ENCODE peak calls at places on chromosome 17, in five cellular contexts. S is A549, R is gastrocnemius medialis, C is esophagus squamous epithelium, B is body of pancreas. Q is an unnamed sample.

GRCh38 chr17:58263773-58264172 is 17.0 kb downstream of the MPO start:
- DNase-seq in C (no peak), B (no peak), S (no peak), R (no peak), Q (no peak)

GRCh38 chr17:83057793-83058477 is 21.5 kb upstream of the METRNL start:
- DNase-seq in S (no peak), B (no peak), R (peak; percentile 79), C (no peak), Q (no peak)

GRCh38 chr17:44779211-44780025 is 20.6 kb downstream of the ADAM11 start:
- DNase-seq in C (no peak), R (peak; percentile 51), S (peak; percentile 83), B (peak; percentile 77), Q (no peak)

GRCh38 chr17:50167371-50167770 is 1.6 kb downstream of the SGCA start:
- DNase-seq in R (no peak), C (no peak), B (no peak), S (no peak), Q (no peak)

GRCh38 chr17:20304961-20305360 is 162.4 kb downstream of the LGALS9B start:
- DNase-seq in C (no peak), R (no peak), S (no peak), B (no peak), Q (no peak)

GRCh38 chr17:12282056-12282455 is 261.4 kb downstream of the MAP2K4 start:
- DNase-seq in B (no peak), S (peak; percentile 64), R (no peak), C (no peak), Q (no peak)

GRCh38 chr17:78299052-78299451 is 60.8 kb downstream of the SOCS3 start:
- DNase-seq in B (no peak), S (no peak), R (no peak), C (no peak), Q (no peak)

GRCh38 chr17:58414596-58414997 is 2.7 kb downstream of the RNF43 start:
- DNase-seq in B (peak; percentile 30), C (no peak), R (no peak), S (no peak), Q (no peak)

GRCh38 chr17:59972778-59973177 is 8.2 kb upstream of the RNFT1 start:
- DNase-seq in B (no peak), S (no peak), C (no peak), R (no peak), Q (no peak)

GRCh38 chr17:7466644-7467341 is 12.6 kb downstream of the ZBTB4 start:
- DNase-seq in B (peak; percentile 69), S (no peak), C (no peak), R (peak; percentile 74), Q (no peak)

GRCh38 chr17:17472333-17472920 is 4.4 kb upstream of the MED9 start:
- DNase-seq in B (no peak), C (no peak), R (no peak), S (no peak), Q (no peak)

GRCh38 chr17:49755681-49756283 is 8.1 kb downstream of the FAM117A start:
- DNase-seq in S (no peak), C (no peak), R (no peak), B (no peak), Q (no peak)

GRCh38 chr17:78779848-78780247 is 2.2 kb downstream of the CYTH1 start:
- DNase-seq in B (peak; percentile 43), S (no peak), R (no peak), C (no peak), Q (no peak)

GRCh38 chr17:33725675-33726271 is 432.7 kb upstream of the ASIC2 start:
- DNase-seq in S (peak; percentile 43), B (peak; percentile 42), C (no peak), R (no peak), Q (no peak)

GRCh38 chr17:60107526-60108257 is 29.0 kb upstream of the HEATR6 start:
- DNase-seq in S (peak; percentile 55), B (no peak), C (no peak), R (no peak), Q (no peak)

GRCh38 chr17:66469088-66469442 is 166.7 kb downstream of the PRKCA start:
- DNase-seq in C (no peak), S (no peak), R (no peak), B (no peak), Q (no peak)

GRCh38 chr17:77489239-77489897 is 348.6 kb downstream of the SEC14L1 start:
- DNase-seq in S (no peak), R (no peak), C (no peak), B (no peak), Q (peak; percentile 58)

GRCh38 chr17:29559640-29560039 is 7.2 kb downstream of the ABHD15 start:
- DNase-seq in R (no peak), B (no peak), S (no peak), C (no peak), Q (peak; percentile 44)

GRCh38 chr17:79220201-79220714 is 145.6 kb downstream of the ENGASE start:
- DNase-seq in R (no peak), B (no peak), S (no peak), C (no peak), Q (no peak)

GRCh38 chr17:78356163-78356713 is 3.6 kb downstream of the SOCS3 start:
- DNase-seq in R (peak; percentile 63), S (peak; percentile 87), B (peak; percentile 64), C (no peak), Q (no peak)

GRCh38 chr17:7842380-7842949 is 8.4 kb downstream of the KDM6B start:
- DNase-seq in R (peak; percentile 83), S (peak; percentile 90), B (peak; percentile 85), C (no peak), Q (no peak)

GRCh38 chr17:17737938-17738894 is 57.0 kb downstream of the RAI1 start:
- DNase-seq in R (no peak), C (no peak), S (peak; percentile 83), B (peak; percentile 62), Q (no peak)

GRCh38 chr17:71980171-71980570 is 140.6 kb upstream of the SOX9 start:
- DNase-seq in B (no peak), S (no peak), C (no peak), R (no peak), Q (no peak)

GRCh38 chr17:71978435-71978834 is 142.4 kb upstream of the SOX9 start:
- DNase-seq in B (no peak), R (no peak), C (no peak), S (no peak), Q (no peak)

GRCh38 chr17:71974051-71974450 is 146.8 kb upstream of the SOX9 start:
- DNase-seq in C (no peak), R (no peak), B (no peak), S (no peak), Q (no peak)

GRCh38 chr17:71975998-71976649 is 144.7 kb upstream of the SOX9 start:
- DNase-seq in C (no peak), B (peak; percentile 55), S (peak; percentile 85), R (peak; percentile 97), Q (peak; percentile 95)

DNA sequence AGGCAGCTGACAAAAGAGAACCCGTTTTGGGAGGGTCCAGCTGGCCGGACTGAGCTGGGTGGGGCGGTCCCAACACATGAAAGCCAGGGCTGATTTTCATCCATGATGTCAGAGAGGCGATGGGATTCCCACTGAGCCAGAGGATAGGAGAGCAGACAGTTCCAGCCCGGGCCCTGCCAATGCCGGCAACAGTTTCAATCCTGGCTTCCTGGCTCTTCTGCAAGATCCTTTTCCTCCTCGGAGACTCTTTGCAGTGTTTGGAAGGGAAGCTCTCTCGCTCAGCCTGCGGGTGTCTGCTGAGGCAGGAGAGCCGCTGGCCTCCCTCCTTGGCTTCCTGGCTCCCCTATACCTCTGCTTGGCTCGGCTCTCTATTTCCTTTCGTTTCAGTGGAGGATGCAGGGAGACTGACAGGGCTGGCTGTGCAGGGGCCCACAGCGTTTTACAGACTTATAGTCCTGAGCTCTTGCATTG is 145.5 kb upstream of the SOX9 start:
- DNase-seq in S (no peak), B (peak; percentile 13), C (no peak), R (peak; percentile 79), Q (peak; percentile 79)
- TF ChIP-seq POLR2A in S (no peak), B (no peak), C (no peak), R (peak; percentile 59), Q (no peak)

GRCh38 chr17:41186872-41187271 is 2.2 kb upstream of the KRTAP4-1 start:
- DNase-seq in R (no peak), C (no peak), B (no peak), S (no peak), Q (no peak)

GRCh38 chr17:41190328-41190727 is 641 bp downstream of the KRTAP9-1 start:
- DNase-seq in C (no peak), S (no peak), B (no peak), R (no peak), Q (no peak)

GRCh38 chr17:41178843-41179616 is 1.0 kb upstream of the KRTAP4-2 start:
- DNase-seq in C (no peak), R (no peak), S (no peak), B (no peak), Q (no peak)

GRCh38 chr17:41185001-41185400 is 290 bp upstream of the KRTAP4-1 start:
- DNase-seq in C (no peak), B (no peak), R (no peak), S (no peak), Q (no peak)

GRCh38 chr17:41184480-41184961 is at the start of gene KRTAP4-1:
- DNase-seq in C (no peak), S (no peak), R (no peak), B (no peak), Q (no peak)
- H3K27ac ChIP-seq in C (no peak within 1 kb of the TSS), S (no peak within 1 kb of the TSS), R (no peak within 1 kb of the TSS), B (no peak within 1 kb of the TSS), Q (no peak within 1 kb of the TSS)

GRCh38 chr17:74860999-74861553 is 1.4 kb upstream of the GRIN2C start:
- DNase-seq in R (no peak), C (no peak), S (no peak), B (no peak), Q (no peak)

GRCh38 chr17:74860229-74860998 is 729 bp upstream of the GRIN2C start:
- DNase-seq in S (no peak), B (no peak), C (no peak), R (no peak), Q (no peak)

GRCh38 chr17:74861554-74862107 is 1.9 kb upstream of the GRIN2C start:
- DNase-seq in S (no peak), C (no peak), B (no peak), R (no peak), Q (no peak)

GRCh38 chr17:74858672-74859438 is 830 bp downstream of the GRIN2C start:
- DNase-seq in C (no peak), R (no peak), B (no peak), S (no peak), Q (no peak)

DNA sequence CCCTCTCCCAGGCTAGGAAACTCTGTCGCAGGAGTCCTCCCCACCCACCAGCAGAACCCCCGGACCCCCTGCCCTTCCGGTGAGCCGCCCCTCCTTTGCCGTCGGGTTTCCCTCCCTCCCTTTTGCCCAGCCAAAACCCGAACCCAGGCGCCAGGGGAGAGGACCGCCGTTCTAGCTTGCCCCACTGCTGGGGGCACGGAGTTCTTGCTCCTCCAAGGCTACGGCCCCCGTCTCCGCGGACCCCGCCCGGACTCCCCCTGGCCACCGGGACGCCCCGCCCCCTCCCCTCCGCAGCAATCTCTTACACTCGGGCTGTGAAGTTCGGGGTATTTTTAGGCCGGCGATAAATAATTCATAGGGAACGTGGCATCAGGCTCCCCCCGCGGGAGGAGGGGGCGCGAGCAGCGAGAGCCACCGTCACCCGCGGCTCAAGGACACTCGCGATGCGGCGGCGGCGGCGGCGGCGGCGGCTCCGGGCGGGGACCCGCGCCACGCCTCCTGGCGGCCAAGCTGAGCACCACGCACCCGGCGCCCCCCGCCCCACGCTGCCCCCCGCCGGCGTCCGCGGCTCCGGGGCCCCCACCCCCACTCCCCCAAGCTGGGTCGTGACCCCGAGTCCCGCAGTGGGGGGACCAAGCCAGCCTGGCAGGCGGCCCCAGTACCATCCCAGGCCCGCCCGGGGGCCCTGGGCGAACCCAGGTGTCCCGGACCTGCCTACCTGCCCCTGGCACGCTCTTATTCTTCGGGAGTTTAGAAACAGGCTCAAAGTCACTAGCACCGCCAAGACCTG is at the start of gene GRIN2C:
- DNase-seq in S (no peak), C (no peak), R (no peak), B (no peak), Q (no peak)
- TF ChIP-seq CTCF in S (peak; percentile 82), C (peak; percentile 10), R (no peak), B (no peak), Q (peak; percentile 59)

GRCh38 chr17:81035389-81036127 is 607 bp downstream of the BAIAP2 start:
- DNase-seq in C (no peak), S (no peak), R (no peak), B (no peak), Q (no peak)
- TF ChIP-seq POLR2A in C (no peak), S (no peak), R (no peak), B (no peak), Q (no peak)